ENCODE peak calls at places on chromosome 7, in nine cellular contexts. X is stimulated activated naive CD4-positive, alpha-beta T cell; T is HCEC 1CT; K is stimulated activated CD4-positive, alpha-beta T cell treated with anti-CD3 and anti-CD28 coated beads, Interleukin-2, amount 100 ng/mL, for 24 hours; G is GM12891; R is kidney glomerular epithelial cell; B is activated CD4-positive, CD25-positive, alpha-beta regulatory T cell; O is pons; J is body of pancreas. C is an unnamed sample.

GRCh38 chr7:22153427-22154106 is 203.4 kb downstream of the RAPGEF5 start:
- DNase-seq in X (no peak), T (no peak), K (no peak), G (no peak), R (no peak), B (no peak), O (peak; percentile 78), J (no peak), C (no peak)

GRCh38 chr7:56105508-56105907 is 768 bp downstream of the CHCHD2 start:
- DNase-seq in X (peak; percentile 28), T (peak; percentile 80), K (peak; percentile 30), G (no peak), R (peak; percentile 47), B (no peak), O (peak; percentile 5), J (peak; percentile 46), C (peak; percentile 28)

GRCh38 chr7:50863053-50863452 is 80.4 kb upstream of the GRB10 start:
- DNase-seq in X (no peak), T (no peak), K (peak; percentile 2), G (no peak), R (no peak), B (no peak), O (no peak), J (no peak), C (no peak)

GRCh38 chr7:3019801-3020200 is 23.9 kb downstream of the CARD11 start:
- DNase-seq in X (no peak), T (no peak), K (no peak), G (no peak), R (no peak), B (no peak), O (no peak), J (no peak), C (no peak)

GRCh38 chr7:945147-945555 is 9.3 kb downstream of the ADAP1 start:
- DNase-seq in X (no peak), T (no peak), K (no peak), G (no peak), R (peak; percentile 85), B (no peak), O (no peak), J (no peak), C (no peak)

GRCh38 chr7:66682350-66683093 is 53.8 kb downstream of the KCTD7 start:
- DNase-seq in X (no peak), T (peak; percentile 39), K (peak; percentile 16), G (peak; percentile 41), R (no peak), B (no peak), O (no peak), J (peak; percentile 35), C (peak; percentile 19)

GRCh38 chr7:115249080-115249479 is 327.2 kb downstream of the MDFIC start:
- DNase-seq in X (no peak), T (peak; percentile 77), K (no peak), G (no peak), R (no peak), B (no peak), O (no peak), J (no peak), C (no peak)

GRCh38 chr7:2691223-2691818 is 3.3 kb downstream of the AMZ1 start:
- DNase-seq in X (no peak), T (no peak), K (no peak), G (no peak), R (no peak), B (no peak), O (no peak), J (no peak), C (no peak)

GRCh38 chr7:44100458-44101303 is 3.5 kb upstream of the AEBP1 start:
- DNase-seq in X (no peak), T (peak; percentile 47), K (no peak), G (no peak), R (peak; percentile 76), B (no peak), O (no peak), J (no peak), C (no peak)

GRCh38 chr7:46682841-46683624 is 762.0 kb upstream of the IGFBP3 start:
- DNase-seq in X (no peak), T (peak; percentile 20), K (no peak), G (no peak), R (no peak), B (no peak), O (no peak), J (no peak), C (no peak)

GRCh38 chr7:126637538-126637937 is 615.2 kb downstream of the GRM8 start:
- DNase-seq in X (no peak), T (no peak), K (no peak), G (no peak), R (no peak), B (no peak), O (no peak), J (no peak), C (no peak)

GRCh38 chr7:85522070-85522469 is 335.2 kb upstream of the SEMA3D start:
- DNase-seq in X (no peak), T (no peak), K (no peak), G (no peak), R (no peak), B (no peak), O (no peak), J (no peak), C (no peak)

GRCh38 chr7:149869867-149870266 is 3.9 kb upstream of the ATP6V0E2 start:
- DNase-seq in X (peak; percentile 77), T (no peak), K (no peak), G (no peak), R (no peak), B (no peak), O (no peak), J (no peak), C (no peak)

GRCh38 chr7:131331806-131332205 is 4.1 kb downstream of the MKLN1 start:
- DNase-seq in X (no peak), T (no peak), K (no peak), G (no peak), R (no peak), B (no peak), O (no peak), J (no peak), C (no peak)

GRCh38 chr7:75796420-75796819 is 17.2 kb downstream of the CCL24 start:
- DNase-seq in X (no peak), T (no peak), K (no peak), G (no peak), R (no peak), B (no peak), O (no peak), J (no peak), C (no peak)

GRCh38 chr7:32536585-32536984 is 41.3 kb downstream of the AVL9 start:
- DNase-seq in X (no peak), T (peak; percentile 71), K (no peak), G (no peak), R (peak; percentile 81), B (no peak), O (no peak), J (no peak), C (no peak)

GRCh38 chr7:131501422-131501821 is 55.0 kb downstream of the PODXL start:
- DNase-seq in X (peak; percentile 60), T (peak; percentile 47), K (peak; percentile 29), G (no peak), R (no peak), B (no peak), O (no peak), J (no peak), C (no peak)

GRCh38 chr7:133676805-133677370 is 424.0 kb downstream of the EXOC4 start:
- DNase-seq in X (no peak), T (peak; percentile 39), K (no peak), G (no peak), R (peak; percentile 8), B (no peak), O (no peak), J (no peak), C (no peak)

GRCh38 chr7:66837007-66837406 is 84.0 kb upstream of the TMEM248 start:
- DNase-seq in X (no peak), T (no peak), K (peak; percentile 74), G (no peak), R (no peak), B (no peak), O (no peak), J (no peak), C (peak; percentile 34)

GRCh38 chr7:48301201-48301600 is 129.9 kb downstream of the ABCA13 start:
- DNase-seq in X (no peak), T (no peak), K (no peak), G (no peak), R (no peak), B (no peak), O (no peak), J (no peak), C (no peak)

GRCh38 chr7:30694218-30694745 is 12.0 kb upstream of the CRHR2 start:
- DNase-seq in X (no peak), T (no peak), K (no peak), G (no peak), R (no peak), B (no peak), O (no peak), J (peak; percentile 87), C (no peak)

GRCh38 chr7:80186721-80187120 is 52.1 kb downstream of the GNAI1 start:
- DNase-seq in X (no peak), T (no peak), K (no peak), G (no peak), R (peak; percentile 5), B (no peak), O (peak; percentile 98), J (no peak), C (no peak)

GRCh38 chr7:12706900-12707536 is 19.6 kb downstream of the ARL4A start:
- DNase-seq in X (no peak), T (peak; percentile 80), K (no peak), G (no peak), R (peak; percentile 19), B (no peak), O (no peak), J (no peak), C (no peak)

GRCh38 chr7:48511021-48511579 is 339.8 kb downstream of the ABCA13 start:
- DNase-seq in X (no peak), T (no peak), K (no peak), G (no peak), R (no peak), B (no peak), O (no peak), J (no peak), C (no peak)

GRCh38 chr7:41169307-41169706 is 533.6 kb downstream of the INHBA start:
- DNase-seq in X (no peak), T (no peak), K (no peak), G (no peak), R (no peak), B (no peak), O (no peak), J (no peak), C (no peak)

GRCh38 chr7:111517441-111518037 is 44.8 kb downstream of the IMMP2L start:
- DNase-seq in X (no peak), T (no peak), K (no peak), G (no peak), R (peak; percentile 54), B (no peak), O (no peak), J (no peak), C (no peak)

GRCh38 chr7:51619880-51620279 is 303.3 kb upstream of the COBL start:
- DNase-seq in X (no peak), T (no peak), K (no peak), G (no peak), R (no peak), B (no peak), O (no peak), J (no peak), C (no peak)

GRCh38 chr7:104657134-104657533 is 328.7 kb downstream of the LHFPL3 start:
- DNase-seq in X (no peak), T (no peak), K (no peak), G (no peak), R (no peak), B (no peak), O (no peak), J (no peak), C (no peak)

GRCh38 chr7:25632616-25633015 is 404.3 kb upstream of the NPVF start:
- DNase-seq in X (no peak), T (no peak), K (no peak), G (no peak), R (no peak), B (no peak), O (no peak), J (no peak), C (no peak)

GRCh38 chr7:129790136-129790535 is 162.6 kb downstream of the UBE2H start:
- DNase-seq in X (no peak), T (peak; percentile 68), K (no peak), G (no peak), R (no peak), B (no peak), O (no peak), J (no peak), C (no peak)

GRCh38 chr7:16708980-16709379 is 44.6 kb upstream of the TSPAN13 start:
- DNase-seq in X (no peak), T (peak; percentile 97), K (no peak), G (no peak), R (peak; percentile 84), B (no peak), O (no peak), J (no peak), C (no peak)